ENCODE peak calls at places on chromosomes 3 and 15, in nine cellular contexts. M, C, P, Y, X, E, G, Q and S are unnamed samples. For H3K36me3, the result is how much of the 10 kb centered on the place peaks cover.

GRCh38 chr15:100688549-100689120 is 86.2 kb downstream of the ASB7 start:
- DNase-seq in M (no peak), C (no peak), P (no peak), Y (no peak), X (no peak), E (no peak), G (no peak), Q (no peak), S (no peak)

GRCh38 chr3:65946438-65946837 is 92.3 kb downstream of the MAGI1 start:
- DNase-seq in M (peak), C (peak), P (no peak), Y (peak), X (no peak), E (no peak), G (no peak), Q (no peak), S (no peak)

GRCh38 chr3:142574665-142575064 is 3.9 kb downstream of the ATR start:
- DNase-seq in M (no peak), C (no peak), P (no peak), Y (no peak), X (no peak), E (no peak), G (no peak), Q (no peak), S (no peak)

GRCh38 chr3:153602801-153603200 is 440.8 kb downstream of the RAP2B start:
- DNase-seq in M (no peak), C (no peak), P (no peak), Y (no peak), X (no peak), E (no peak), G (no peak), Q (no peak), S (no peak)

GRCh38 chr3:150292891-150293290 is 115.2 kb upstream of the TSC22D2 start:
- DNase-seq in M (no peak), C (peak), P (no peak), Y (peak), X (no peak), E (no peak), G (no peak), Q (no peak), S (no peak)

GRCh38 chr3:106877632-106878031 is 499.6 kb upstream of the CCDC54 start:
- DNase-seq in M (no peak), C (no peak), P (no peak), Y (no peak), X (no peak), E (no peak), G (no peak), Q (no peak), S (no peak)

GRCh38 chr3:58502832-58503231 is 10.9 kb downstream of the KCTD6 start:
- DNase-seq in M (no peak), C (no peak), P (no peak), Y (no peak), X (no peak), E (no peak), G (no peak), Q (no peak), S (no peak)

GRCh38 chr3:119524931-119525662 is 26.8 kb downstream of the TIMMDC1 start:
- DNase-seq in M (no peak), C (peak), P (no peak), Y (peak), X (no peak), E (no peak), G (no peak), Q (peak), S (no peak)

GRCh38 chr3:141738636-141739363 is 702 bp downstream of the RNF7 start:
- DNase-seq in M (no peak), C (peak), P (no peak), Y (peak), X (no peak), E (no peak), G (no peak), Q (peak), S (no peak)

GRCh38 chr15:99361541-99362185 is 110.4 kb downstream of the LRRC28 start:
- DNase-seq in M (no peak), C (no peak), P (no peak), Y (peak), X (no peak), E (no peak), G (no peak), Q (no peak), S (no peak)

GRCh38 chr15:99369250-99369649 is 118.0 kb downstream of the LRRC28 start:
- DNase-seq in M (no peak), C (no peak), P (no peak), Y (no peak), X (no peak), E (no peak), G (no peak), Q (no peak), S (no peak)

GRCh38 chr15:99368743-99369142 is 117.5 kb downstream of the LRRC28 start:
- DNase-seq in M (no peak), C (no peak), P (no peak), Y (no peak), X (no peak), E (no peak), G (no peak), Q (no peak), S (no peak)

GRCh38 chr15:99366013-99366412 is 114.7 kb downstream of the LRRC28 start:
- DNase-seq in M (no peak), C (no peak), P (no peak), Y (no peak), X (no peak), E (no peak), G (no peak), Q (no peak), S (no peak)

DNA sequence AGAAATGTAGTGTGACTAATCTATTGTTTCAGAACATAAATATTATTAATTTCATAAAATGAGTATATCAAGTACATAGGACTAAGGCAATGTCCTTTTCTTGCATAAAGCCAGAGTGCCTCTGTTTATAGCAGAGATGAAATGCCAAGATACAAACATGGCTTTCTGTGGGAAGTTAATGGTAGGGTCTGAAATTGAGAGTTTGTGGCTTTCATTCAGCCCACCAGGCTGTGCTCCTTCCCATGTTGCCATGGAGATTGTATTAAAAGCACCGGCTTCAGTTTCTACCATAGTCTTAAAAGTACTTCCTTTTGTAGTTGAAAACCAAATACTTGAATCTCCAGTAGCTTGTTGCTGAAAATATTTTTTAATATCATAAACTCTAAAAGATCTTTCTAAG is 114.0 kb downstream of the LRRC28 start:
- DNase-seq in M (no peak), C (no peak), P (no peak), Y (no peak), X (no peak), E (no peak), G (no peak), Q (no peak), S (no peak)
- TF ChIP-seq CTCF in M (no peak), C (no peak), P (no peak), Y (no peak), X (no peak), E (no peak), G (no peak), Q (no peak), S (no peak)

GRCh38 chr15:68224546-68225250 is 4.8 kb downstream of the CLN6 start:
- DNase-seq in M (no peak), C (no peak), P (no peak), Y (no peak), X (no peak), E (no peak), G (no peak), Q (no peak), S (no peak)

GRCh38 chr15:68224108-68224507 is 5.4 kb downstream of the CLN6 start:
- DNase-seq in M (no peak), C (no peak), P (no peak), Y (no peak), X (no peak), E (no peak), G (no peak), Q (no peak), S (no peak)

GRCh38 chr15:68220967-68221366 is 8.6 kb downstream of the CLN6 start:
- DNase-seq in M (peak), C (no peak), P (no peak), Y (no peak), X (no peak), E (no peak), G (no peak), Q (no peak), S (no peak)

GRCh38 chr15:68220489-68220888 is 9.0 kb downstream of the CLN6 start:
- DNase-seq in M (no peak), C (no peak), P (no peak), Y (no peak), X (no peak), E (no peak), G (no peak), Q (no peak), S (no peak)

GRCh38 chr15:68223171-68223570 is 6.4 kb downstream of the CLN6 start:
- DNase-seq in M (no peak), C (no peak), P (no peak), Y (no peak), X (no peak), E (no peak), G (no peak), Q (no peak), S (no peak)
- H3K36me3 ChIP-seq in M (under half), C (under half), P (under half), Y (under half), X (under half), E (under half), G (under half), Q (under half), S (under half)

GRCh38 chr3:113304102-113304501 is 92.7 kb downstream of the BOC start:
- DNase-seq in M (no peak), C (no peak), P (no peak), Y (no peak), X (no peak), E (no peak), G (no peak), Q (no peak), S (no peak)

GRCh38 chr3:113310960-113311359 is 99.6 kb downstream of the BOC start:
- DNase-seq in M (no peak), C (no peak), P (no peak), Y (no peak), X (no peak), E (no peak), G (no peak), Q (no peak), S (no peak)

GRCh38 chr3:113300596-113300995 is 89.2 kb downstream of the BOC start:
- DNase-seq in M (no peak), C (no peak), P (no peak), Y (no peak), X (no peak), E (no peak), G (no peak), Q (no peak), S (no peak)

DNA sequence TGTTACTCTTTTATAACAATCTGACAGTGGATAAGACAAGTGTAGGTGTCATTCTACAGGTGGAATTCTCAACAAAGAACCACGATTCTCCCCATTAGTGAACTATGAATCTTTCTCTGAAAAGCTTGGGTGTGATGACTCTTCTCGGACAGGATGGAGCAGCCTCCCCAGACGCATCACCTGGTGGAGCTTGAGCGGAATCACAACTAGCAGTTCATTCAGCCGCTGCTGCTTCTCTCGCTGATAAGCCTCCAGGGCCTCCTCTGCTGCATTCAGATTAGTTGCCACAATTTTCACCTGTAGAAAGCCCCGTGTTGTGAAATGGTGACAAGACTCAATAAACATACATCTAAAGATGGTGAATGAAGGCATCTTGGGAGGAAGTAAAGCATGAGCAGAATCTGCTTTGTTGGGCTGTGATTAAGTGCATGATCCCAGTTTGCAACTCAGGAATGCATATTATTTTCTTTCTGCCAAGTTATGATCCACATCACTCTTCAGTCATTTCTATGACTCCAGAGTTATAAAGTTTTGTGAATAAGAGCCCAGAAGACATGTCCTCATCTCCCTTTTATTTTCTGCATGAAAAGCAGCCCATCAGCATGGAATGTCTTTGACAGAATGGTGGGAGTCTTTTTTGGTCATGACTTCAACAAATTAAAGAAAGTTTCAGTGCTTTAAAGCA is 93.6 kb downstream of the BOC start:
- DNase-seq in M (no peak), C (no peak), P (no peak), Y (no peak), X (no peak), E (no peak), G (no peak), Q (no peak), S (no peak)
- TF ChIP-seq CTCF in M (no peak), C (no peak), P (no peak), Y (no peak), X (no peak), E (no peak), G (no peak), Q (no peak), S (no peak)

DNA sequence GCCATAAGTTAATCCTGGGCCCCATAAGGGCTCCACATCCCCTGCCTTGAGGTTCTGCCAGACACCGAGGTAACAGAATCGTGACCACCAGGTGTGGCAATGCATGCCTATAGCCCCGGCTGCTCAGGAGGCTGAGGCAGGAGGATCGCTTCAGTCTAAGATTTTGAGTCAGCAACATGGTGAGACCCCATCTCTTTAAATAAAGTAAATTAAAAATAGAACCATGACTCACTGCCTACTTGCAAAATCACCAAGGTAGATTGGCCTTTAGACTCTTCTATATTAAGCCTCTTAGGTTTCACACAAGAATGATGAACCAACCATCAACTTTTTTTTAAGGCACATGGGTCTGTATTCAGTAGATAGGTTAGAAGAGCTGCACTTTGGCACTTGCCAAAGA is 9.7 kb downstream of the WDR5B start:
- DNase-seq in M (no peak), C (no peak), P (no peak), Y (no peak), X (no peak), E (no peak), G (no peak), Q (no peak), S (no peak)
- H3K36me3 ChIP-seq in M (half or more), C (half or more), P (under half), Y (under half), X (under half), E (under half), G (under half), Q (half or more), S (under half)